ENCODE peak calls at places on chromosomes 3 and 15, in six cellular contexts. H is AG04450, G is left ventricle myocardium inferior, B is ovary, O is psoas muscle, R is endothelial cell. M is an unnamed sample.

GRCh38 chr3:86937306-86937791 is 53.6 kb downstream of the VGLL3 start:
- DNase-seq in H (peak), G (peak), B (no peak), O (no peak), R (no peak), M (no peak)

GRCh38 chr15:40274350-40275274 is 8.3 kb downstream of the ANKRD63 start:
- DNase-seq in H (peak), G (peak), B (peak), O (peak), R (peak), M (peak)

GRCh38 chr3:63940389-63940757 is 28.2 kb upstream of the SCAANT1 start:
- DNase-seq in H (peak), G (no peak), B (no peak), O (no peak), R (no peak), M (no peak)

GRCh38 chr3:189776163-189776824 is 145.1 kb downstream of the TP63 start:
- DNase-seq in H (no peak), G (no peak), B (no peak), O (no peak), R (no peak), M (no peak)

GRCh38 chr3:184757010-184757651 is 45.3 kb upstream of the MAGEF1 start:
- DNase-seq in H (peak), G (peak), B (peak), O (peak), R (no peak), M (no peak)

GRCh38 chr3:69084326-69084667 is 440 bp upstream of the ARL6IP5 start:
- DNase-seq in H (no peak), G (no peak), B (no peak), O (no peak), R (no peak), M (no peak)

GRCh38 chr3:180184806-180185205 is 148.1 kb upstream of the PEX5L start:
- DNase-seq in H (no peak), G (no peak), B (no peak), O (no peak), R (no peak), M (no peak)

GRCh38 chr3:11236588-11237461 is 35.4 kb upstream of the ATG7 start:
- DNase-seq in H (peak), G (peak), B (peak), O (peak), R (peak), M (peak)

GRCh38 chr3:62875103-62876002 is at the start of gene CADPS:
- DNase-seq in H (no peak), G (peak), B (peak), O (no peak), R (peak), M (peak)

GRCh38 chr3:50738252-50738598 is 63.5 kb downstream of the DOCK3 start:
- DNase-seq in H (no peak), G (no peak), B (no peak), O (no peak), R (no peak), M (no peak)

GRCh38 chr3:125107861-125108567 is 52.2 kb upstream of the HEG1 start:
- DNase-seq in H (peak), G (no peak), B (no peak), O (no peak), R (no peak), M (peak)

GRCh38 chr3:171842864-171843511 is at the start of gene TMEM212:
- DNase-seq in H (no peak), G (no peak), B (no peak), O (no peak), R (no peak), M (no peak)

GRCh38 chr15:68055224-68055705 is 1.1 kb downstream of the PIAS1 start:
- DNase-seq in H (no peak), G (no peak), B (no peak), O (no peak), R (peak), M (peak)

GRCh38 chr3:122691195-122691594 is 10.6 kb downstream of the PARP14 start:
- DNase-seq in H (peak), G (no peak), B (no peak), O (no peak), R (no peak), M (no peak)

GRCh38 chr3:138862531-138862923 is 27.8 kb upstream of the PIK3CB start:
- DNase-seq in H (no peak), G (no peak), B (no peak), O (no peak), R (peak), M (no peak)

GRCh38 chr3:51671090-51672082 is at the start of gene TEX264:
- DNase-seq in H (no peak), G (peak), B (peak), O (peak), R (peak), M (peak)

GRCh38 chr3:52240059-52240885 is 1.3 kb upstream of the TWF2 start:
- DNase-seq in H (peak), G (peak), B (peak), O (peak), R (peak), M (peak)

GRCh38 chr15:79067434-79067833 is 23.1 kb downstream of the RASGRF1 start:
- DNase-seq in H (no peak), G (no peak), B (no peak), O (no peak), R (no peak), M (no peak)

GRCh38 chr3:120167488-120167887 is 73.2 kb upstream of the GSK3B start:
- DNase-seq in H (no peak), G (no peak), B (no peak), O (no peak), R (no peak), M (no peak)

GRCh38 chr15:63436872-63437375 is 55.3 kb upstream of the CA12 start:
- DNase-seq in H (peak), G (peak), B (peak), O (peak), R (no peak), M (no peak)

GRCh38 chr15:88243895-88244787 is 12.4 kb downstream of the NTRK3 start:
- DNase-seq in H (no peak), G (no peak), B (no peak), O (no peak), R (peak), M (peak)

GRCh38 chr3:113002676-113003075 is 11.9 kb downstream of the GTPBP8 start:
- DNase-seq in H (no peak), G (no peak), B (no peak), O (no peak), R (no peak), M (no peak)

GRCh38 chr3:131856171-131856570 is 178.6 kb downstream of the CPNE4 start:
- DNase-seq in H (no peak), G (no peak), B (no peak), O (no peak), R (no peak), M (no peak)

GRCh38 chr3:187746059-187746453 is 788 bp upstream of the BCL6 start:
- DNase-seq in H (no peak), G (no peak), B (no peak), O (no peak), R (no peak), M (no peak)

GRCh38 chr3:49883992-49884391 is 14.3 kb upstream of the CAMKV start:
- DNase-seq in H (no peak), G (no peak), B (no peak), O (no peak), R (no peak), M (no peak)

GRCh38 chr15:101025116-101025885 is 106.1 kb downstream of the LRRK1 start:
- DNase-seq in H (no peak), G (no peak), B (no peak), O (no peak), R (no peak), M (no peak)

GRCh38 chr3:197432407-197433127 is 123.2 kb downstream of the BDH1 start:
- DNase-seq in H (no peak), G (no peak), B (no peak), O (no peak), R (no peak), M (no peak)

GRCh38 chr3:36918050-36918449 is 26.8 kb downstream of the TRANK1 start:
- DNase-seq in H (no peak), G (no peak), B (no peak), O (no peak), R (no peak), M (no peak)

GRCh38 chr3:22858486-22858885 is 344.6 kb upstream of the UBE2E2 start:
- DNase-seq in H (no peak), G (no peak), B (no peak), O (no peak), R (no peak), M (no peak)

GRCh38 chr3:24199775-24200247 is 254.7 kb downstream of the NR1D2 start:
- DNase-seq in H (no peak), G (no peak), B (no peak), O (no peak), R (no peak), M (no peak)

GRCh38 chr15:82531496-82532382 is 8.5 kb downstream of the RPS17 start:
- DNase-seq in H (no peak), G (no peak), B (no peak), O (no peak), R (no peak), M (no peak)

GRCh38 chr3:138348107-138348949 is at the start of gene MRAS:
- DNase-seq in H (peak), G (peak), B (peak), O (peak), R (peak), M (peak)

DNA sequence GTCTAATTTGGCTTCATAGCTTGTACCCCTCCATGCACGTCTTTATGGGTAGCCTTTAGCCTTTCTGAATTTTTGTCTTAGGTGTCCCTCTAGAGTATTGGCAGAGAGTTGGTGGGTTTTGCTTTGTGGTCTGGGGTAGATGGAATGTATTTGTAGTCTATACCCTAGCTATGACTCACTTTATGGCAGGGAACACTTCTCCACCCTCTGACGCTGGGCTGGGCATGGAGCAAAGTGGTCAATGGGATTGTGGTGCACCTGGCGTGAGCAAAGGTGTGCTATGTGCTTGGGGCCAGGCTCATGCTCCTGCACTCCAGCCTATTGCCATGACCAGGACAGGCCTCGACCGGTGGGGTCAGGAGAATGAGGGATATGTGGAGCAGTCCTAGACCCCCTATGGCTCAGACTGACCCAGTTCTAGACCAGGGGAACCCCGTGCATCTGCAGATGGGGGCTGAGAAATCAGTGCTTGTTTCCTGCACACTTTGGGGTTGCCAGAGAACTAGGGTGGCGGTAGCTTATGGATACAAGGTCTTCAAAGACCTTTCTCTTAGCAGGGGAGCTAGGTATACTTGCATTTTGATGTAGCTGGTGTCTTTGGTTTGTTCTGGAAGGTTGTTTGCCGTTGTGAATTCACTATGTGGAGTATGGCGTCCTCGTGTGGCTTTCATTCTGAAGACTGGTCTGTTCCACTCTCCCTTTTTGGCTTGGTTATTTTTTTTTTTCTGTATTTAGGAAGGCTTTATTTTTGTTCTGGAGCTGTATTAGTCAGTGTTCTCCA is 49.4 kb upstream of the RPL32 start:
- DNase-seq in H (no peak), G (no peak), B (no peak), O (peak), R (no peak), M (no peak)
- TF ChIP-seq CTCF in H (peak), G (no peak), B (no peak), O (no peak), R (no peak), M (no peak)

GRCh38 chr3:149883134-149883533 is 70.1 kb downstream of the RNF13 start:
- DNase-seq in H (no peak), G (no peak), B (no peak), O (no peak), R (no peak), M (no peak)

GRCh38 chr3:149877668-149878067 is 64.7 kb downstream of the RNF13 start:
- DNase-seq in H (no peak), G (no peak), B (no peak), O (no peak), R (no peak), M (no peak)

GRCh38 chr3:149881879-149882278 is 68.9 kb downstream of the RNF13 start:
- DNase-seq in H (no peak), G (no peak), B (no peak), O (no peak), R (no peak), M (no peak)

DNA sequence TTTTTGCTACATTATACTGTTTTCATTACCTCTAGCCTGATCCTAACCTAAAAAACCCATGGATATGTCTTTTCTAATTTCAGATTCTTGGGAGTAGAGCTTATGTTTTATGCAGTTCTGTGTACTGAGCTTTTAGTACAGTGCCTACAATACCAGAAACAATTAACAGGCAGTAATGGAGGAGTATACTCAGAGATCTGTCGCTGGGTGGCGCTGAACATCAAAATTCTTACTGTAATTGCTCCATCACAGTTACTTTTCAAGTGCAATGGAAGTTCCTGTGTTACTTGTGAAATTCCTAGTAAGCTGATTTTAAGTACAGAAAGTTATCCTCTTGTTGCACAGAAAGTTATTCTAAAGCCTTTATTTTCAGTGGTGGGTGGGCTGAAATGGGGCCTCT is 66.9 kb downstream of the RNF13 start:
- DNase-seq in H (peak), G (peak), B (peak), O (peak), R (peak), M (no peak)
- TF ChIP-seq CTCF in H (peak), G (peak), B (no peak), O (peak), R (peak), M (peak)

DNA sequence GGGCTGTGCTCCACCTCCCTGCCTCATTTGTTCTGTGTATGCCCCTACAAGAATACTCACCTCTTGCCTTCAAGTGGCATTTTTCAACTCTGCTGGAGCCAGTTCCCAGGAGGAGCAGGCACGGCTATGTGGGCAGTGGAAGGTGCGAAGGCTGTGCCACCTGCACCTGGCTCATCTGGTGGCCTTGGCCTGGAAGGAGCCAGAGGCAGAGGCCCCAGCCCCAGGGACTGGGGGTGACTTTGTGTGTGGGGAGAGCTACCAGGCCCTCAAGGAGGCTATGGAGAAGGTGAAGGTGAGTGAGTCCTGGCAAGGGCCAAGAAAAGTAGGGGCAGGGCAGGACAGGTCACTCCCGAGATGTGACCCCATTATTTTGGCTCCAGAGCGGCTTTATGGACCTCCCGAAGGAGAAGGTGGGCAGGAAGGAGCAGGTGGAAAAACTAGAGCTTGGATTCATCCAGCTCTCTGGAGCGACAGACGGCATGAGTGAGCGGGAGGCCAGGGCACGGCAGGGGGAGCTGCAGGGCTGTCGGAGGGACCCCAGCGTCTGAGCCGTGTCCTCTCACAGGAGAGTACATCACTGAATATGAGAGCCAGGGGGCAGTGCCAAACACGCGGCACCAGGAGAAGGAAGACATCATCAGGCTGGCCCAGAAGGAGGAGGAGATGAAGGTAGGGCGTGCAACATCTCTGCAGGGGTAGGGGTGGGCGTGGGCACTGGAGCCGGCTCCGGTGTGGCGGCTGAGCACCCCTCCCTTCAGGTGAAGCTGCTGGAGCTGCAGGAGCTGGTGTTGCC is 57.3 kb upstream of the UBE2Q2 start:
- DNase-seq in H (no peak), G (no peak), B (no peak), O (no peak), R (peak), M (no peak)
- TF ChIP-seq CTCF in H (peak), G (peak), B (no peak), O (no peak), R (no peak), M (no peak)

GRCh38 chr15:45111390-45112142 is 2.4 kb downstream of the DUOX2 start:
- DNase-seq in H (no peak), G (no peak), B (no peak), O (no peak), R (no peak), M (no peak)

GRCh38 chr15:45112143-45112591 is 1.8 kb downstream of the DUOX2 start:
- DNase-seq in H (no peak), G (no peak), B (no peak), O (no peak), R (no peak), M (no peak)

GRCh38 chr15:45107941-45108630 is 5.9 kb downstream of the DUOX2 start:
- DNase-seq in H (no peak), G (no peak), B (no peak), O (no peak), R (no peak), M (peak)

GRCh38 chr15:45112592-45113379 is 1.2 kb downstream of the DUOX2 start:
- DNase-seq in H (no peak), G (no peak), B (no peak), O (no peak), R (peak), M (no peak)

GRCh38 chr15:45110256-45110820 is 3.6 kb downstream of the DUOX2 start:
- DNase-seq in H (no peak), G (no peak), B (no peak), O (no peak), R (no peak), M (no peak)
- TF ChIP-seq CTCF in H (peak), G (no peak), B (no peak), O (no peak), R (no peak), M (no peak)

GRCh38 chr15:69226028-69226355 is 65.6 kb downstream of the GLCE start:
- DNase-seq in H (no peak), G (no peak), B (no peak), O (no peak), R (no peak), M (no peak)
- TF ChIP-seq CTCF in H (no peak), G (no peak), B (no peak), O (no peak), R (no peak), M (no peak)

GRCh38 chr3:107271787-107272387 is 105.4 kb upstream of the CCDC54 start:
- DNase-seq in H (no peak), G (no peak), B (no peak), O (no peak), R (no peak), M (peak)

GRCh38 chr3:107268461-107268860 is 108.8 kb upstream of the CCDC54 start:
- DNase-seq in H (no peak), G (no peak), B (no peak), O (no peak), R (no peak), M (no peak)

GRCh38 chr3:107272471-107272870 is 104.8 kb upstream of the CCDC54 start:
- DNase-seq in H (no peak), G (no peak), B (no peak), O (no peak), R (no peak), M (no peak)

GRCh38 chr3:107269081-107269480 is 108.2 kb upstream of the CCDC54 start:
- DNase-seq in H (no peak), G (no peak), B (no peak), O (no peak), R (no peak), M (no peak)

DNA sequence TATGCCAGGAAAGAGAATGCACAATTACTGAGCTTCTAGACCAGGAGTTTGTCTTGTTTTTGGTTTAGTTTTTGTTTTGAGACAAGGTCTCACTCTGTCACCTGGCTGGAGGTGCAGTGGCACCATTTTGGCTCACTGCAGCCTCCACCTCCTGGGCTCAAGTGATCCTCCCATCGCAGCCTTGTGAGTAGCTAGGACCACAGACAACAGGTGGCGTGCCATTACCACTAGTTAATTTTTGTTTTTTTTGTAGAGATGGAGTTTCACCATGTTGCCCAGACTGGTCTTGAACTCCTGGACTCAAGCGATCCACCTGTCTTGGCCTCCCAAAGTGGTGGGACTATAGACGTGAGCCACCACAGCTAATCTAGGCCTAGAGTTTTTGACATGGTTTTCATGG is 104.4 kb upstream of the CCDC54 start:
- DNase-seq in H (no peak), G (no peak), B (no peak), O (no peak), R (no peak), M (no peak)
- TF ChIP-seq CTCF in H (no peak), G (no peak), B (no peak), O (no peak), R (no peak), M (no peak)

GRCh38 chr3:195893916-195894315 is 14.4 kb downstream of the TNK2 start:
- DNase-seq in H (no peak), G (no peak), B (no peak), O (peak), R (no peak), M (no peak)

GRCh38 chr3:195893516-195893915 is 14.8 kb downstream of the TNK2 start:
- DNase-seq in H (no peak), G (no peak), B (no peak), O (peak), R (no peak), M (no peak)

GRCh38 chr3:195896361-195897080 is 11.8 kb downstream of the TNK2 start:
- DNase-seq in H (no peak), G (peak), B (peak), O (peak), R (no peak), M (no peak)

GRCh38 chr3:195895900-195896360 is 12.4 kb downstream of the TNK2 start:
- DNase-seq in H (no peak), G (peak), B (peak), O (peak), R (no peak), M (peak)

GRCh38 chr3:195895078-195895899 is 13.1 kb downstream of the TNK2 start:
- DNase-seq in H (no peak), G (peak), B (peak), O (peak), R (peak), M (peak)
- TF ChIP-seq CTCF in H (peak), G (no peak), B (no peak), O (no peak), R (peak), M (peak)

M was measured in GM13976.